ENCODE peak calls at places on chromosomes 13 and 19, in nine cellular contexts. T is B cell; L is AG09319; M is Calu3; V is ovary; F is COR-L47; I is cardiac muscle cell; K is activated naive CD8-positive, alpha-beta T cell treated with anti-CD3 and anti-CD28 coated beads for 36 hours; X is foreskin fibroblast. C is an unnamed sample.

GRCh38 chr19:9139609-9140158 is 513 bp upstream of the ZNF317 start:
- DNase-seq in T (no peak), L (no peak), M (no peak), V (no peak), F (no peak), I (no peak), K (no peak), X (no peak), C (no peak)

GRCh38 chr13:19070398-19070735 is 111.3 kb downstream of the TUBA3C start:
- DNase-seq in T (no peak), L (no peak), M (no peak), V (no peak), F (no peak), I (no peak), K (no peak), X (no peak), C (no peak)

GRCh38 chr13:81686877-81687276 is 1346.0 kb upstream of the SPRY2 start:
- DNase-seq in T (no peak), L (no peak), M (no peak), V (no peak), F (peak; percentile 80), I (peak; percentile 1), K (no peak), X (no peak), C (no peak)

GRCh38 chr13:73671011-73671410 is 463.2 kb downstream of the KLF12 start:
- DNase-seq in T (no peak), L (no peak), M (no peak), V (no peak), F (no peak), I (no peak), K (no peak), X (no peak), C (no peak)

GRCh38 chr13:77717508-77717907 is 20.0 kb downstream of the SLAIN1 start:
- DNase-seq in T (no peak), L (no peak), M (no peak), V (no peak), F (no peak), I (no peak), K (no peak), X (no peak), C (no peak)

GRCh38 chr13:49220856-49221614 is 897 bp downstream of the MLNR start:
- DNase-seq in T (peak; percentile 52), L (no peak), M (no peak), V (no peak), F (no peak), I (no peak), K (peak; percentile 22), X (no peak), C (peak; percentile 40)

GRCh38 chr13:101450749-101451130 is 1.7 kb upstream of the ITGBL1 start:
- DNase-seq in T (no peak), L (no peak), M (no peak), V (no peak), F (no peak), I (no peak), K (no peak), X (no peak), C (no peak)

GRCh38 chr13:109297628-109298027 is 488.8 kb downstream of the IRS2 start:
- DNase-seq in T (no peak), L (peak; percentile 74), M (no peak), V (no peak), F (no peak), I (no peak), K (no peak), X (peak; percentile 89), C (no peak)

GRCh38 chr19:23802290-23802689 is 43.6 kb upstream of the ZNF681 start:
- DNase-seq in T (no peak), L (no peak), M (no peak), V (no peak), F (no peak), I (no peak), K (no peak), X (no peak), C (no peak)

C was measured in WTC11.